ENCODE peak calls at places on chromosome 20, in six cellular contexts. One of them, this sample, is unnamed.
A peak's percentile ranks its signal among the peaks of the same experiment; 100 is the strongest.

GRCh38 chr20:57291003-57291402 is 24.6 kb upstream of the BMP7 start:
- DNase-seq in SK-N-SH: no peak
- DNase-seq in Peyer's patch: no peak
- DNase-seq in keratinocyte: no peak
- DNase-seq in neural progenitor cell: no peak
- DNase-seq in Karpas-422: no peak
- DNase-seq in this sample: no peak

GRCh38 chr20:19802492-19803158 is 44.6 kb downstream of the RIN2 start:
- DNase-seq in Peyer's patch: peak; percentile 52
- DNase-seq in keratinocyte: no peak
- DNase-seq in neural progenitor cell: peak; percentile 24
- DNase-seq in SK-N-SH: no peak
- DNase-seq in Karpas-422: peak; percentile 73
- DNase-seq in this sample: no peak

GRCh38 chr20:56017560-56017959 is 12.2 kb upstream of the CBLN4 start:
- DNase-seq in Karpas-422: no peak
- DNase-seq in keratinocyte: no peak
- DNase-seq in SK-N-SH: no peak
- DNase-seq in Peyer's patch: no peak
- DNase-seq in neural progenitor cell: no peak
- DNase-seq in this sample: no peak

GRCh38 chr20:47161411-47161810 is 195.1 kb downstream of the ZMYND8 start:
- DNase-seq in Peyer's patch: no peak
- DNase-seq in SK-N-SH: no peak
- DNase-seq in Karpas-422: no peak
- DNase-seq in neural progenitor cell: no peak
- DNase-seq in keratinocyte: no peak
- DNase-seq in this sample: no peak

GRCh38 chr20:22428051-22428450 is 156.3 kb downstream of the FOXA2 start:
- DNase-seq in Karpas-422: no peak
- DNase-seq in keratinocyte: no peak
- DNase-seq in neural progenitor cell: no peak
- DNase-seq in SK-N-SH: no peak
- DNase-seq in Peyer's patch: no peak
- DNase-seq in this sample: no peak

GRCh38 chr20:47762699-47763098 is 22.6 kb downstream of the SULF2 start:
- DNase-seq in keratinocyte: no peak
- DNase-seq in Peyer's patch: no peak
- DNase-seq in Karpas-422: no peak
- DNase-seq in neural progenitor cell: no peak
- DNase-seq in SK-N-SH: peak; percentile 42
- DNase-seq in this sample: no peak

GRCh38 chr20:34871320-34871926 is 1.2 kb downstream of the GGT7 start:
- DNase-seq in SK-N-SH: no peak
- DNase-seq in Karpas-422: no peak
- DNase-seq in neural progenitor cell: no peak
- DNase-seq in Peyer's patch: no peak
- DNase-seq in keratinocyte: no peak
- DNase-seq in this sample: no peak

GRCh38 chr20:1526896-1527295 is 30.6 kb downstream of the SIRPD start:
- DNase-seq in neural progenitor cell: no peak
- DNase-seq in SK-N-SH: no peak
- DNase-seq in Karpas-422: no peak
- DNase-seq in keratinocyte: no peak
- DNase-seq in Peyer's patch: no peak
- DNase-seq in this sample: no peak

GRCh38 chr20:34029415-34029814 is 35.7 kb downstream of the RALY start:
- DNase-seq in Peyer's patch: no peak
- DNase-seq in Karpas-422: no peak
- DNase-seq in keratinocyte: no peak
- DNase-seq in neural progenitor cell: no peak
- DNase-seq in SK-N-SH: no peak
- DNase-seq in this sample: no peak

GRCh38 chr20:45427236-45428149 is 11.6 kb downstream of the PIGT start:
- DNase-seq in keratinocyte: no peak
- DNase-seq in Karpas-422: no peak
- DNase-seq in Peyer's patch: peak; percentile 82
- DNase-seq in neural progenitor cell: no peak
- DNase-seq in SK-N-SH: peak; percentile 80
- DNase-seq in this sample: no peak

GRCh38 chr20:51318058-51318960 is 224.2 kb downstream of the NFATC2 start:
- DNase-seq in SK-N-SH: peak; percentile 78
- DNase-seq in Karpas-422: peak; percentile 90
- DNase-seq in keratinocyte: no peak
- DNase-seq in Peyer's patch: peak; percentile 69
- DNase-seq in neural progenitor cell: peak; percentile 84
- DNase-seq in this sample: peak; percentile 27

GRCh38 chr20:10498196-10498595 is 63.1 kb downstream of the SLX4IP start:
- DNase-seq in Karpas-422: no peak
- DNase-seq in Peyer's patch: no peak
- DNase-seq in SK-N-SH: no peak
- DNase-seq in neural progenitor cell: no peak
- DNase-seq in keratinocyte: no peak
- DNase-seq in this sample: no peak

DNA sequence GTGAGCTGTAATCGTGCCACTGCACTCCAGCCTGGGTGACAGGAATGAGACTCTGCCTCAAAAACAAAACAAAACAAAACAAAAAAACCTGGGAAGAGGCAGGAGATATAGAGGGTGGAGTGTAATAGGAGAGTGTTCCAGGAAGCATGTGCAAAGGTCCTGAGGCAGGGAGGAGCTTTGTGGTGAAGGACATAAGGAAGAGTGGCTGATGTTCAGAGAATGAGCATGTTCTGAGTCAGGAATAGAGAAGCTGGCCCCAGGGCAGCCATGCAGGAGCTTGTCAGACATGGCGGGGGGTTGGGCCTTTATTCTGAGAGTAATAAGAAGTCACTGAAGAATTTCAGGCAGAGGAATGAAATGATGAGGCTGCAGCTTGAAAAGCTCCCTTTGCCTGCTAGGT is 337.0 kb downstream of the CDH26 start:
- DNase-seq in Karpas-422: no peak
- DNase-seq in Peyer's patch: no peak
- DNase-seq in SK-N-SH: no peak
- DNase-seq in keratinocyte: peak; percentile 82
- DNase-seq in neural progenitor cell: no peak
- DNase-seq in this sample: no peak
- H3K27ac ChIP-seq in Karpas-422: no peak overlapping the region
- H3K27ac ChIP-seq in Peyer's patch: no peak overlapping the region
- H3K27ac ChIP-seq in SK-N-SH: no peak overlapping the region
- H3K27ac ChIP-seq in keratinocyte: no peak overlapping the region
- H3K27ac ChIP-seq in neural progenitor cell: no peak overlapping the region
- H3K27ac ChIP-seq in this sample: no peak overlapping the region

DNA sequence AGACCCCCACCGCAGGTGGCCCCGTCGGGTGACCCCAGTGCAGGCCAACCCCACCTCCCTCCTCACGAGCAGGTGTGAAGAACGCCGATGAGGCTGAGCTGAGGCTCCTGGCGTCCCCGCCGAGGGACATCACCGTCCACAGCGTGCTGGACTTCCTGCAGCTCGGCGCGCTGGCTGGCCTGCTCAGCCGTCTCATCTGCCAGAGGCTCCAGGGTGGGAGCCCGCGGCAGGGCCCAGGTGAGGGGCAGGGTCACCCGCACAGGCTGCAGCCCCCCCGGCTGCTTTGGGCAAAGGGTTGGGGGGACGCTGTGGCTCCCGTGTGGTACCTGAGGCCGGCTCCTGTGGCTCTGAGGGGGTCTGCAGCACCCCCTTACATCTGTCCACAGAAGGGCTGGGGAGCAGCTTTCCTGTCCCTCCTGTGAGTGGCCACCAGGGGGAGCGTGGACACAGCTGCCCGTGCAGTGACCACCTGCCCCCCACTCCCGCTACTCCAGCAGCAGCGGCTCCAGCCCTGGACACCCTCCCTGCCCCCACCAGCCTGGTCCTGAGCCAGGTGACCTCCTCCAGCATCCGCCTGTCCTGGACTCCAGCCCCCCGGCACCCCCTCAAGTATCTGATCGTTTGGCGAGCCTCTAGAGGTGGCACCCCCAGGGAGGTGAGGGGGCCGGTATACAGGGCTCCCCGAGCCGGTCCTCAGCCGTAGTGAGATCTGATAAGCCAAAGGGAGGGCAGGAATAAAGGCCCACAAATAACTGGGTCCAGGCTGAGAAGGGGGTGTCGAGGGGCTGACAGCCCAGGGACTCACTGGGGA is 16.5 kb downstream of the COL20A1 start:
- DNase-seq in neural progenitor cell: peak; percentile 84
- DNase-seq in SK-N-SH: peak; percentile 95
- DNase-seq in keratinocyte: no peak
- DNase-seq in Karpas-422: peak; percentile 62
- DNase-seq in Peyer's patch: no peak
- DNase-seq in this sample: no peak
- H3K27me3 ChIP-seq in neural progenitor cell: no peaks in the 10 kb centered on the region
- H3K27me3 ChIP-seq in SK-N-SH: no peaks in the 10 kb centered on the region
- H3K27me3 ChIP-seq in keratinocyte: peaks cover 10% of the 10 kb centered on the region
- H3K27me3 ChIP-seq in Karpas-422: no peaks in the 10 kb centered on the region
- H3K27me3 ChIP-seq in Peyer's patch: no peaks in the 10 kb centered on the region
- H3K27me3 ChIP-seq in this sample: no peaks in the 10 kb centered on the region

GRCh38 chr20:37265152-37265551 is 3.5 kb upstream of the GHRH start:
- DNase-seq in Peyer's patch: no peak
- DNase-seq in keratinocyte: no peak
- DNase-seq in SK-N-SH: no peak
- DNase-seq in neural progenitor cell: no peak
- DNase-seq in Karpas-422: no peak
- DNase-seq in this sample: no peak
- H3K4me1 ChIP-seq in Peyer's patch: no peaks in the 10 kb centered on the region
- H3K4me1 ChIP-seq in keratinocyte: peaks cover 3% of the 10 kb centered on the region
- H3K4me1 ChIP-seq in SK-N-SH: no peaks in the 10 kb centered on the region
- H3K4me1 ChIP-seq in neural progenitor cell: peaks cover 47% of the 10 kb centered on the region
- H3K4me1 ChIP-seq in Karpas-422: peaks cover 28% of the 10 kb centered on the region
- H3K4me1 ChIP-seq in this sample: no peaks in the 10 kb centered on the region

DNA sequence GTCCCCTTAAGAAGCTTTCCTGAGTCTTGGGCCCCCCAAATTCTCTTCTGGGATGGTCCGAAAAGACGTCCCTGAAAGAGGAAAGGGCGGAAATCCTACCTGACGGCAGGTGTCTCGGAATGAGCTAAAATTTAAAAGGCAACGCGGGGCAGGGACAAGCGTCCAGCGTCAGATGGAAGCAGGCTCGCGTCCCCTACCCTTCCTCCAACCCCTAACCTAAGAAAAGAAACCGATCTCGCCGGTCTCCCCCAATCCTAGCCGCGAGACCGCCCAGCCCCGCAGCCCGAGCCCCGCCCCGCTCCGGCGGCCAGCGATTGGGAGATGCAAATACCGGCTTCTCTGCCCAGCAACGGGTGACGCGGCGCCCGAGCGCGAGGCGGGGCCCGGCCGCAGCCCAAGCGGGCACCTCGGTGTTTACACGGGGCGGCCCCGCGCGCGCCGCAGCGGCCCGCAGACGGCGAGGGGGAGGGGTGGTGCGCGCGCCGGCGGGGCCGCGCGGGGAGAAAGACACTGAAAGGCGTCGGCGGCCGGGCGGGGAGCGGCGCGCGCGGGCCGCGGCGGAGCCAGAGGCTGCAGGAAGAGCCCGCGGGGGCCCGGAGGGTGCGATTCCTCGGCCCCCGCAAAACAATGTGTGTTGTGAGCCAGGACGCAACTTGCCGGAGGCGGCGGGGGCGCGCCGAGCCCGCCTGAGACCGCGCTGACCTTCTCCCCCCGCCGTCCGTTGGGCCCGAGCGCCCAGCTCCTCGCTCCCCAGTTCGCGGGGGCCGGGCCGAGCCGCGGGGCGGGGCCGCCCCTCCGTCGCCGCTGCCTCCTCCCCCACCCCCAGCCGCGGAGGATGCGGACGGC is at the start of gene SOX12:
- DNase-seq in neural progenitor cell: peak; percentile 98
- DNase-seq in SK-N-SH: peak; percentile 91
- DNase-seq in keratinocyte: no peak
- DNase-seq in Karpas-422: peak; percentile 97
- DNase-seq in Peyer's patch: peak; percentile 99
- DNase-seq in this sample: peak; percentile 94
- H3K27ac ChIP-seq in neural progenitor cell: peak within 1 kb of the TSS; percentile 92
- H3K27ac ChIP-seq in SK-N-SH: peak within 1 kb of the TSS; percentile 95
- H3K27ac ChIP-seq in keratinocyte: peak within 1 kb of the TSS; percentile 91
- H3K27ac ChIP-seq in Karpas-422: peak within 1 kb of the TSS; percentile 91
- H3K27ac ChIP-seq in Peyer's patch: peak within 1 kb of the TSS; percentile 89
- H3K27ac ChIP-seq in this sample: peak within 1 kb of the TSS; percentile 73

DNA sequence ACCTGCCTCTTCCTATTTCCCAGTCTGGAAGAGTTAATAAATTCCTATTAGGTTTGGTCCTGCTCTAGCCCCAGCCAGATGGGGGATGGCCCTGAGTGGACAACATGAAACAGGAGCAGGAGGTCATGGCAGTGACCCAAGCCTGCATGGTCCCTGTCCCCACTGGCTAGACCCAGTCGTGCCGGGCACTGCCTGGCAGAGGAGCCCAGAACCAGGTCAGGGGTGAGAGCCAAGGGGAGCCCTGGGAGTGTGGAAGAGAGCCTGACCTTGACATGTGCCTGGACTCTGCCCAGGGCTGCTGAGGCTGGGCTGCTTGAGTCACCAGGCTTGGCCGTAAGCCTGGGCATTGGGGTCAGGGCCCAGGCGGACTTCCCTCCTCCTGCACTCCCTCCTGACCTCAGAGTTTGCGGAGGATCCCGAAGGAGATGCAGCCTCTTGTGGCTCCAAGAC is 3.6 kb downstream of the AVP start:
- DNase-seq in SK-N-SH: no peak
- DNase-seq in neural progenitor cell: no peak
- DNase-seq in Peyer's patch: no peak
- DNase-seq in keratinocyte: no peak
- DNase-seq in Karpas-422: no peak
- DNase-seq in this sample: no peak
- H3K27me3 ChIP-seq in SK-N-SH: no peaks in the 10 kb centered on the region
- H3K27me3 ChIP-seq in neural progenitor cell: peaks cover 73% of the 10 kb centered on the region
- H3K27me3 ChIP-seq in Peyer's patch: no peaks in the 10 kb centered on the region
- H3K27me3 ChIP-seq in keratinocyte: peaks cover 45% of the 10 kb centered on the region
- H3K27me3 ChIP-seq in Karpas-422: no peaks in the 10 kb centered on the region
- H3K27me3 ChIP-seq in this sample: peaks cover 25% of the 10 kb centered on the region

GRCh38 chr20:12064540-12064939 is 146.8 kb downstream of the BTBD3 start:
- DNase-seq in SK-N-SH: no peak
- DNase-seq in keratinocyte: no peak
- DNase-seq in Karpas-422: no peak
- DNase-seq in neural progenitor cell: no peak
- DNase-seq in Peyer's patch: no peak
- DNase-seq in this sample: no peak

GRCh38 chr20:12058201-12058600 is 140.5 kb downstream of the BTBD3 start:
- DNase-seq in Peyer's patch: no peak
- DNase-seq in Karpas-422: no peak
- DNase-seq in SK-N-SH: no peak
- DNase-seq in keratinocyte: no peak
- DNase-seq in neural progenitor cell: no peak
- DNase-seq in this sample: no peak

GRCh38 chr20:12063106-12063505 is 145.4 kb downstream of the BTBD3 start:
- DNase-seq in keratinocyte: no peak
- DNase-seq in Peyer's patch: no peak
- DNase-seq in Karpas-422: no peak
- DNase-seq in SK-N-SH: peak; percentile 12
- DNase-seq in neural progenitor cell: no peak
- DNase-seq in this sample: no peak

GRCh38 chr20:12057778-12058177 is 140.1 kb downstream of the BTBD3 start:
- DNase-seq in SK-N-SH: no peak
- DNase-seq in keratinocyte: no peak
- DNase-seq in neural progenitor cell: peak; percentile 9
- DNase-seq in Karpas-422: no peak
- DNase-seq in Peyer's patch: no peak
- DNase-seq in this sample: no peak

DNA sequence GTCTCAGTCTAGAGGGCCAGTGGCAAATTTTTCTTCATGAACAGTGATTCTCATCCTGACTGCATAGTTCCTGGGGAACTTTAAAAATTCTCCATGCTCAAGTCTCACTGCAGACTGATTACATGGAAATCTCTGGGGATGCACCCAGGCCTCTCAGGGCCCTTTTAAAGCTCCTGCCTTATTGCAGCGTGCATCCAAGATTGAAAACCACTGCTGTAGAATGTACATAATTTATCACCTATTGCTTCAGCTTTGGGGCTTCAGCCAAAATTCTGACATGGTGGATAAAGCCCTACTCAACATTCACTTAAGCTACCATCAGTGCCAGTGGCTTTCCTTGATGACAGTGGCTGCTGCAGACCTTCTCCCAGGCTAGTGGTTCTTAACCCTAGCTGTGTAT is 143.8 kb downstream of the BTBD3 start:
- DNase-seq in neural progenitor cell: no peak
- DNase-seq in SK-N-SH: no peak
- DNase-seq in Karpas-422: no peak
- DNase-seq in Peyer's patch: no peak
- DNase-seq in keratinocyte: no peak
- DNase-seq in this sample: no peak
- H3K4me1 ChIP-seq in neural progenitor cell: peaks cover 13% of the 10 kb centered on the region
- H3K4me1 ChIP-seq in SK-N-SH: no peaks in the 10 kb centered on the region
- H3K4me1 ChIP-seq in Karpas-422: no peaks in the 10 kb centered on the region
- H3K4me1 ChIP-seq in Peyer's patch: no peaks in the 10 kb centered on the region
- H3K4me1 ChIP-seq in keratinocyte: no peaks in the 10 kb centered on the region
- H3K4me1 ChIP-seq in this sample: no peaks in the 10 kb centered on the region